ENCODE peak calls at places on chromosome 5, in seven cellular contexts. N is coronary artery, W is sigmoid colon, E is testis, Q is mesothelial cell of epicardium, G is fibroblast of the aortic adventitia, M is K562. U is an unnamed sample.

GRCh38 chr5:41856644-41857491 is 13.4 kb downstream of the OXCT1 start:
- DNase-seq in N (no peak), W (no peak), E (peak; percentile 69), Q (peak; percentile 51), G (peak; percentile 86), M (peak; percentile 64), U (no peak)

GRCh38 chr5:33824516-33825195 is 67.1 kb downstream of the ADAMTS12 start:
- DNase-seq in N (no peak), W (no peak), E (no peak), Q (no peak), G (peak; percentile 95), M (no peak), U (no peak)

GRCh38 chr5:42851441-42851840 is 39.7 kb upstream of the SELENOP start:
- DNase-seq in N (no peak), W (no peak), E (no peak), Q (no peak), G (no peak), M (no peak), U (no peak)

GRCh38 chr5:43078956-43079355 is 38.8 kb upstream of the ANXA2R start:
- DNase-seq in N (no peak), W (no peak), E (no peak), Q (no peak), G (peak; percentile 88), M (no peak), U (no peak)

GRCh38 chr5:167511276-167511675 is 780.2 kb upstream of the WWC1 start:
- DNase-seq in N (no peak), W (no peak), E (no peak), Q (no peak), G (no peak), M (no peak), U (no peak)

GRCh38 chr5:80346055-80346454 is 26.3 kb downstream of the SPZ1 start:
- DNase-seq in N (no peak), W (no peak), E (peak; percentile 29), Q (no peak), G (no peak), M (no peak), U (no peak)

GRCh38 chr5:139708877-139709586 is 60.9 kb downstream of the CXXC5 start:
- DNase-seq in N (peak; percentile 84), W (peak; percentile 82), E (peak; percentile 74), Q (no peak), G (peak; percentile 54), M (peak; percentile 92), U (peak; percentile 79)

GRCh38 chr5:42875785-42876374 is 64.2 kb upstream of the SELENOP start:
- DNase-seq in N (no peak), W (no peak), E (no peak), Q (no peak), G (no peak), M (no peak), U (no peak)

GRCh38 chr5:112681481-112681908 is 56.2 kb upstream of the APC start:
- DNase-seq in N (no peak), W (no peak), E (no peak), Q (no peak), G (peak; percentile 25), M (no peak), U (no peak)

GRCh38 chr5:178223196-178223773 is 9.3 kb downstream of the PHYKPL start:
- DNase-seq in N (no peak), W (no peak), E (no peak), Q (no peak), G (no peak), M (no peak), U (no peak)

GRCh38 chr5:8520922-8521321 is 652.0 kb downstream of the MTRR start:
- DNase-seq in N (no peak), W (no peak), E (no peak), Q (no peak), G (no peak), M (no peak), U (no peak)

GRCh38 chr5:76999451-76999850 is 30.8 kb upstream of the AGGF1 start:
- DNase-seq in N (no peak), W (no peak), E (no peak), Q (no peak), G (peak; percentile 56), M (no peak), U (no peak)

GRCh38 chr5:36658016-36658415 is 51.6 kb downstream of the SLC1A3 start:
- DNase-seq in N (no peak), W (no peak), E (no peak), Q (no peak), G (no peak), M (no peak), U (no peak)

GRCh38 chr5:126002222-126002897 is 420.8 kb upstream of the GRAMD2B start:
- DNase-seq in N (peak; percentile 74), W (no peak), E (peak; percentile 69), Q (no peak), G (peak; percentile 99), M (no peak), U (no peak)

GRCh38 chr5:115545065-115545882 is 699 bp upstream of the FEM1C start:
- DNase-seq in N (no peak), W (no peak), E (no peak), Q (no peak), G (no peak), M (no peak), U (no peak)

GRCh38 chr5:135386886-135387628 is 12.0 kb downstream of the MACROH2A1 start:
- DNase-seq in N (no peak), W (no peak), E (peak; percentile 53), Q (no peak), G (peak; percentile 98), M (peak; percentile 35), U (peak; percentile 55)

GRCh38 chr5:154334406-154335041 is 111.3 kb upstream of the SAP30L start:
- DNase-seq in N (peak; percentile 41), W (no peak), E (no peak), Q (no peak), G (no peak), M (no peak), U (no peak)

GRCh38 chr5:72243706-72244105 is 76.3 kb downstream of the MRPS27 start:
- DNase-seq in N (no peak), W (no peak), E (no peak), Q (no peak), G (no peak), M (no peak), U (no peak)

GRCh38 chr5:72245517-72246238 is 74.4 kb downstream of the MRPS27 start:
- DNase-seq in N (no peak), W (no peak), E (no peak), Q (no peak), G (no peak), M (no peak), U (no peak)

GRCh38 chr5:72242796-72243475 is 77.1 kb downstream of the MRPS27 start:
- DNase-seq in N (no peak), W (no peak), E (no peak), Q (no peak), G (no peak), M (no peak), U (no peak)

GRCh38 chr5:72246239-72246580 is 73.8 kb downstream of the MRPS27 start:
- DNase-seq in N (no peak), W (no peak), E (no peak), Q (no peak), G (peak; percentile 56), M (peak; percentile 44), U (no peak)

DNA sequence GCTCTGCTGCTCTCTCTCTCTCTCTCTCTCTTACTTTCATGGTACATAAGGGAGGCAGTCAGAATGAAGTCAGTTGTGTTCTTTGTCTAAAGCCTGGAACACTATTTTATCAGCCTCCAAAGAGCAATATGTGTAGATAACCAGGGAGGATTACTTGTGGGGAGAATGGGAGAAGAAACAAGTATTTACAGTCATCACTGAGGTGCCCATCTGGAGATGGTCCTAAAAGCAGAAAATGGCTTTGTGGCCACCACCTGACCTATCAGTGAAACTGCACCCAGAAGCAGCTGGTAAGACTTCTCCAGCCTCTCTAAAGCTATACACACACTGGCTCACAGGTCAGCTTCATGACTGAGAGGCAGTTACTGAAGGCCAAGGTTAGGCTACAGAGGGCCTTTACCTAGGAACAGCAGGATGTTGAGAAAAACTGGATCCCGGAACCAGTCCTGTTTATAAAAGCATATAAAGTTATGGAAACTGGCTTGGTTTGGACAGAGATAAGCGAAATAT is 75.1 kb downstream of the MRPS27 start:
- DNase-seq in N (no peak), W (no peak), E (peak; percentile 62), Q (no peak), G (peak; percentile 75), M (peak; percentile 31), U (no peak)
- TF ChIP-seq CTCF in N (no peak), W (no peak), E (peak; percentile 9), Q (no peak), G (peak; percentile 64), M (peak; percentile 51), U (peak; percentile 60)

DNA sequence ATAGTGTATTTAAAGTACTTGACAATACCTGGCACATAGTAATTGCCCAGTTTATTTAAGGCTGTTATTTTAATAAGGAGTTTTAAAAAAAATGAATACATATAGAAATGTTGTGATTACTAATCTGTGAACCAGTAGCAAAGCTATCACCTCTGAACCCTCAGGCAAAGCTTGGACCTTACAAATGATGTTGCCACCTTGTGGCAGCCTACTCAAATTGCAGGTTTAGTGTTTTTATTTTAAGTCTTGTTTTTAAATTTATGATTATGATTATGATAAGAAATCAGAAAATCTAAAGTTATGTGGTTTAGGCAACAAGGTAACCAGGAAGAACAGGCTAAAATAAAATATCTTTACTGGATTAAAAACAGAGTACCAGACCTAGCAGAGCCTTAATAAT is 35.8 kb downstream of the PPARGC1B start:
- DNase-seq in N (no peak), W (no peak), E (no peak), Q (no peak), G (no peak), M (peak; percentile 71), U (no peak)
- TF ChIP-seq CTCF in N (no peak), W (no peak), E (peak; percentile 15), Q (peak; percentile 57), G (no peak), M (peak; percentile 52), U (peak; percentile 72)

GRCh38 chr5:95262933-95263660 is 21.8 kb downstream of the MCTP1 start:
- DNase-seq in N (no peak), W (no peak), E (no peak), Q (no peak), G (no peak), M (no peak), U (no peak)

DNA sequence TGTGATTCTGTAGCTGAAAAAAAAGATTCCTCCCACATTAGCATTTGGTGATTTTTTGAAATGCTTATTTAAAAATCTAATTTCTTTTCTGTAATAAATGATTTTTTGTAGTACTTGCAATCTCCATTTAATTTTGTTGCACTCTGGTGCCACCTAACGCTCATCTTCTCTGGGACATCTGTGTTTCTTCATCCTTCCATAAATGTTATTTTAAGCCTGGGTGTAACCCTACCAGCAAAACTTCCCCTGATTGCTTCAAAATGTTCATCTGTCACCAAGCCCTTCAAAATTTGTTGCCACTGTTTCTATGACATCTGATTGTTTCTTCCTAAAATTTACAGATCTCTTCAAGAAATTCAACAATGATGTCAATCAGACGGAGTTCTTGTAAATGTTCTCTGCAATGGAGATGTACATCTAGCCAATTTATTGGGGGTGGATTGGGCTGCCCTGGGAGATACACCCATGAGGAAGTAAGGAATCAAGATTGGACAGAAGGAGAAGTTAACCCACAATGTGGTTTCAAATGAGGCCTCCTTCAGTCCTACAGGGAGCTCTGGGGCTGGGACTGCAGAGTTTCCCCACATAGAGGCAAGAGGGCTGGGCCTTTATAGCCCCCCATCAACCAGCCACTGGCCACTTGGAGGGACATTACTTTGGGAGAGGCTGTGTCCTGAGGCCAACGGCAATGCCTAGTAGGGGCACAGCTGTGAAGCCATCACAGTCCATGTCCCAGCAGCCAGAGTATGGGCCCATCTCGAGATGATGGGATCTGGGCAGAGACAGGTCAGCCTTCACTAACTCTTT is 23.3 kb downstream of the MCTP1 start:
- DNase-seq in N (no peak), W (no peak), E (peak; percentile 32), Q (no peak), G (peak; percentile 73), M (no peak), U (no peak)
- TF ChIP-seq CTCF in N (no peak), W (no peak), E (no peak), Q (peak; percentile 20), G (peak; percentile 67), M (no peak), U (peak; percentile 70)

GRCh38 chr5:172640822-172641358 is at the start of gene NEURL1B:
- DNase-seq in N (no peak), W (peak; percentile 93), E (peak; percentile 79), Q (peak; percentile 81), G (no peak), M (peak; percentile 99), U (peak; percentile 86)
- TF ChIP-seq CTCF in N (no peak), W (no peak), E (no peak), Q (no peak), G (no peak), M (no peak), U (peak; percentile 7)